ENCODE peak calls at places on chromosomes 12 and 14, in ten cellular contexts. I is progenitor cell of endocrine pancreas; T is tibial nerve; U is DMS 273 treated with DMSO at 0.1 percent for 48 hours; X is T follicular helper cell; P is H7; A is cerebellar cortex; J is stimulated activated CD4-positive, alpha-beta T cell treated with anti-CD3 and anti-CD28 coated beads, Interleukin-2, amount 100 ng/mL, for 24 hours; G is naive thymus-derived CD8-positive, alpha-beta T cell; E is AG10803. C is an unnamed sample.
A peak's percentile ranks its signal among the peaks of the same experiment; 100 is the strongest.

GRCh38 chr12:110733089-110733715 is 9.5 kb downstream of the PPP1CC start:
- DNase-seq in X (no peak), U (no peak), A (no peak), T (no peak), J (no peak), E (peak; percentile 77), P (no peak), G (no peak), I (no peak), C (no peak)

GRCh38 chr14:100340454-100340813 is 17.3 kb downstream of the SLC25A47 start:
- DNase-seq in A (no peak), P (peak; percentile 29), E (no peak), X (no peak), U (no peak), J (no peak), G (no peak), I (no peak), T (no peak), C (no peak)

GRCh38 chr14:100696590-100696989 is 30.1 kb upstream of the DLK1 start:
- DNase-seq in X (no peak), G (no peak), A (no peak), I (no peak), T (no peak), U (no peak), E (no peak), P (no peak), J (no peak), C (no peak)

GRCh38 chr12:53065975-53066593 is 13.1 kb downstream of the SPRYD3 start:
- DNase-seq in E (peak; percentile 82), J (peak; percentile 79), U (no peak), A (peak; percentile 80), X (peak; percentile 49), P (peak; percentile 96), T (no peak), G (peak; percentile 67), I (peak; percentile 70), C (peak; percentile 51)

GRCh38 chr12:67482751-67483661 is 165.5 kb upstream of the DYRK2 start:
- DNase-seq in X (peak; percentile 71), P (no peak), J (peak; percentile 59), T (peak; percentile 55), U (no peak), A (peak; percentile 8), G (peak; percentile 68), E (peak; percentile 82), I (no peak), C (peak; percentile 19)

GRCh38 chr14:103356151-103356766 is 22.2 kb downstream of the EIF5 start:
- DNase-seq in E (no peak), A (no peak), T (no peak), J (no peak), X (no peak), G (no peak), I (no peak), P (no peak), U (no peak), C (no peak)

GRCh38 chr12:116958402-116959197 is 47.9 kb downstream of the FBXW8 start:
- DNase-seq in I (no peak), J (no peak), U (peak; percentile 52), G (no peak), P (no peak), T (no peak), A (no peak), X (no peak), E (no peak), C (no peak)

GRCh38 chr14:93207468-93208308 is 632 bp downstream of the UBR7 start:
- DNase-seq in I (peak; percentile 49), U (peak; percentile 39), T (peak; percentile 18), G (no peak), J (peak; percentile 24), A (peak; percentile 61), P (peak; percentile 79), X (no peak), E (peak; percentile 48), C (no peak)

GRCh38 chr14:97029800-97030199 is 232.6 kb downstream of the VRK1 start:
- DNase-seq in U (no peak), T (no peak), I (no peak), E (no peak), G (no peak), X (no peak), A (no peak), P (no peak), J (no peak), C (no peak)

GRCh38 chr14:104220225-104221070 is 82.1 kb downstream of the KIF26A start:
- DNase-seq in E (no peak), A (no peak), T (no peak), U (no peak), I (no peak), J (no peak), X (no peak), P (no peak), G (no peak), C (no peak)

GRCh38 chr14:54944737-54945391 is 42.2 kb upstream of the GCH1 start:
- DNase-seq in P (no peak), I (no peak), E (no peak), J (no peak), A (no peak), U (no peak), T (no peak), X (no peak), G (no peak), C (no peak)

GRCh38 chr14:32189806-32190205 is 12.0 kb upstream of the RNU6-7 start:
- DNase-seq in J (no peak), I (no peak), P (no peak), X (no peak), G (no peak), A (no peak), U (no peak), T (no peak), E (no peak), C (no peak)

GRCh38 chr14:45715946-45716345 is 462.9 kb upstream of the MIS18BP1 start:
- DNase-seq in J (no peak), I (no peak), E (no peak), G (no peak), T (no peak), P (no peak), U (no peak), X (no peak), A (no peak), C (no peak)

GRCh38 chr14:62053188-62053587 is 291.0 kb downstream of the SNAPC1 start:
- DNase-seq in I (no peak), P (no peak), U (no peak), J (no peak), G (no peak), T (no peak), E (peak; percentile 24), X (no peak), A (no peak), C (no peak)

GRCh38 chr14:100067481-100067880 is 2.3 kb downstream of the EVL start:
- DNase-seq in E (no peak), T (no peak), J (no peak), X (no peak), G (no peak), A (no peak), P (no peak), U (no peak), I (no peak), C (no peak)

GRCh38 chr12:82651489-82651888 is 35.2 kb upstream of the TMTC2 start:
- DNase-seq in P (no peak), I (no peak), T (no peak), U (no peak), J (no peak), G (no peak), E (no peak), X (no peak), A (no peak), C (no peak)

GRCh38 chr12:39451977-39452376 is 9.1 kb upstream of the KIF21A start:
- DNase-seq in G (no peak), E (no peak), T (no peak), P (peak; percentile 7), J (no peak), A (peak; percentile 34), I (no peak), X (no peak), U (peak; percentile 69), C (no peak)

GRCh38 chr14:102729268-102729667 is 48.0 kb upstream of the TRAF3 start:
- DNase-seq in P (no peak), J (no peak), T (no peak), G (no peak), U (no peak), E (no peak), A (no peak), X (no peak), I (no peak), C (no peak)

C was measured in activated T-helper 2 cell treated with anti-CD3 and anti-CD28 coated beads, Interferon-gamma antibody, Interleukin-2, Interleukin-4, amounts not matched to agents 10 μg/mL and 5 μg/mL and 100 μg/mL, durations not matched to agents 14 hours and 24 hours and 36 hours.